ENCODE peak calls at places on chromosomes 3 and 15, in four cellular contexts. H is mammary epithelial cell, Q is NT2/D1, U is astrocyte. B is an unnamed sample.
A peak's percentile ranks its signal among the peaks of the same experiment; 100 is the strongest.

GRCh38 chr3:46629571-46630517 is 17.5 kb downstream of the FAM240A start:
- DNase-seq in U (peak; percentile 61), H (peak; percentile 71), Q (peak; percentile 65), B (peak; percentile 80)

GRCh38 chr3:64685331-64685799 is 2.4 kb downstream of the ADAMTS9 start:
- DNase-seq in Q (no peak), U (peak; percentile 51), H (peak; percentile 39), B (peak; percentile 79)

GRCh38 chr3:156892701-156893100 is 66.5 kb downstream of the LEKR1 start:
- DNase-seq in H (peak; percentile 93), Q (no peak), U (peak; percentile 78), B (peak; percentile 48)

GRCh38 chr3:105639131-105639530 is 229.7 kb downstream of the CBLB start:
- DNase-seq in Q (no peak), U (no peak), H (no peak), B (no peak)

GRCh38 chr3:118991775-118992174 is 42.9 kb downstream of the IGSF11 start:
- DNase-seq in H (no peak), Q (no peak), U (no peak), B (no peak)

GRCh38 chr3:126604691-126605090 is 46.0 kb upstream of the C3orf22 start:
- DNase-seq in U (no peak), H (no peak), Q (no peak), B (no peak)

GRCh38 chr3:159882784-159883779 is 105.6 kb upstream of the IL12A start:
- DNase-seq in U (peak; percentile 89), H (peak; percentile 49), Q (no peak), B (peak; percentile 58)

GRCh38 chr3:39102504-39103323 is 4.7 kb downstream of the GORASP1 start:
- DNase-seq in U (no peak), Q (no peak), H (no peak), B (no peak)

GRCh38 chr3:46913644-46914043 is 36.1 kb downstream of the PTH1R start:
- DNase-seq in H (peak; percentile 81), U (peak; percentile 66), Q (no peak), B (peak; percentile 13)

GRCh38 chr15:51861557-51862350 is 32.3 kb downstream of the TMOD3 start:
- DNase-seq in Q (no peak), H (no peak), U (no peak), B (no peak)

GRCh38 chr3:116561529-116561928 is 116.2 kb upstream of the LSAMP start:
- DNase-seq in H (no peak), Q (no peak), U (no peak), B (no peak)

GRCh38 chr15:74062671-74063070 is 19.7 kb downstream of the GOLGA6A start:
- DNase-seq in U (no peak), Q (no peak), H (no peak), B (no peak)

GRCh38 chr3:17360991-17361390 is 381.4 kb downstream of the TBC1D5 start:
- DNase-seq in H (no peak), Q (no peak), U (no peak), B (peak; percentile 63)

GRCh38 chr15:93173369-93173768 is 84.4 kb upstream of the RGMA start:
- DNase-seq in H (peak; percentile 78), U (peak; percentile 86), Q (no peak), B (no peak)

GRCh38 chr3:119643528-119643927 is 16.9 kb downstream of the POPDC2 start:
- DNase-seq in H (peak; percentile 84), Q (no peak), U (peak; percentile 84), B (peak; percentile 56)

GRCh38 chr15:47756872-47757271 is 39.6 kb downstream of the SEMA6D start:
- DNase-seq in Q (no peak), U (peak; percentile 84), H (peak; percentile 76), B (peak; percentile 66)

GRCh38 chr3:156148946-156149348 is 28.6 kb downstream of the KCNAB1 start:
- DNase-seq in H (no peak), U (peak; percentile 66), Q (no peak), B (peak; percentile 13)

GRCh38 chr15:39124155-39124924 is 456.5 kb upstream of the THBS1 start:
- DNase-seq in H (peak; percentile 60), U (peak; percentile 81), Q (no peak), B (no peak)

GRCh38 chr3:130894130-130894872 is 417 bp downstream of the ATP2C1 start:
- DNase-seq in U (peak; percentile 17), H (no peak), Q (no peak), B (peak; percentile 75)

GRCh38 chr3:5087209-5087608 is 34.9 kb upstream of the ARL8B start:
- DNase-seq in U (no peak), Q (no peak), H (no peak), B (no peak)

GRCh38 chr3:12840591-12841084 is 727 bp downstream of the RPL32 start:
- DNase-seq in H (no peak), U (no peak), Q (no peak), B (no peak)

GRCh38 chr15:32922541-32922940 is 204.7 kb downstream of the GREM1 start:
- DNase-seq in U (no peak), H (no peak), Q (no peak), B (no peak)

GRCh38 chr3:156131799-156132198 is 11.4 kb downstream of the KCNAB1 start:
- DNase-seq in U (no peak), Q (no peak), H (no peak), B (no peak)

GRCh38 chr3:16114930-16115329 is 59.5 kb upstream of the GALNT15 start:
- DNase-seq in Q (no peak), U (no peak), H (no peak), B (no peak)

GRCh38 chr15:41018534-41018933 is 65.3 kb downstream of the CHAC1 start:
- DNase-seq in H (peak; percentile 37), Q (no peak), U (peak; percentile 28), B (no peak)

GRCh38 chr15:40554164-40554530 is 10.7 kb downstream of the CCDC32 start:
- DNase-seq in U (no peak), H (no peak), Q (peak; percentile 54), B (no peak)

GRCh38 chr15:70095387-70096214 is 2.1 kb downstream of the TLE3 start:
- DNase-seq in U (no peak), H (peak; percentile 16), Q (no peak), B (no peak)

GRCh38 chr3:133783762-133784161 is 21.9 kb upstream of the SRPRB start:
- DNase-seq in Q (no peak), U (no peak), H (no peak), B (no peak)

DNA sequence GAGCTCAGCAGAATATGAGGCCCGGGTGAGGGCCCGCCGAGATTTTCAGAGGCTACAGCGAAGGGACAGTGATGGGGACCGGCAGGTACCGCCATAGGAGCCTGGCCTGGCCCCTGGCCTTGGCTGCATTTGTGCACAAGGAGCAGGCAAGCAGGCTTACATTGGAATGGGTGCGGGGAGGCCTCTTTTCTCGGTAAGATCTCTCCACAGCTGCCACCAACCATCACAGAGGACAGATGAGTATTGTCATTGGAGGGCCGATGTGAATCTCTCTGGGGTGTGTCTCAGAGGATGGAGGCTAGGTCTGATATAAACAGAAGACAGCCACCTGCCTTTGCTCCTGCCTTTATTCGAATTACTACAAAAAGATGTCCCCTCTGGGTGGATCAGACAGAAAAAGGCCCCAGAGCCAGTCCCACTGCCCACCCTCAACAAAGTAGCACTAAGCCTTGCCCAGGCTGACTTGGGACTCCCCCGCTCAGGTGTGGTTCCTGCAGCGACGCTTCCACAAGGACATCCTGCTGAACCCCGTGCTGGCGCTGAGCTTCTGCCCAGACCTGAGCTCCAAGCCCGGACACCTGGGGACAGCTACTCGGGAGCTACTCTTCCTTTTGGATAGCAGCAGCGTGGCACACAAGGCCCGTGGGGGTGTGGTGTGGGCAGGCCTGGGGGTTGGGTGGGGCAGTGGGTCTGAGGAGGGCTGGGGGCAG is 5.4 kb downstream of the VWA5B2 start:
- DNase-seq in H (no peak), U (no peak), Q (no peak), B (no peak)
- H3K4me3 ChIP-seq in H (no peak overlapping the region), U (no peak overlapping the region), Q (no peak overlapping the region), B (no peak overlapping the region)

GRCh38 chr15:61011576-61012336 is 217.3 kb downstream of the RORA start:
- DNase-seq in U (no peak), H (no peak), Q (peak; percentile 72), B (no peak)
- H3K9ac ChIP-seq in U (no peak overlapping the region), H (no peak overlapping the region), Q (no peak overlapping the region), B (no peak overlapping the region)

GRCh38 chr15:91946914-91947313 is 93.4 kb downstream of the SLCO3A1 start:
- DNase-seq in U (no peak), Q (no peak), H (no peak), B (no peak)
- H3K4me1 ChIP-seq in U (peaks cover 10% of the 10 kb centered on the region), Q (peaks cover 16% of the 10 kb centered on the region), H (peaks cover 67% of the 10 kb centered on the region), B (peaks cover 39% of the 10 kb centered on the region)

GRCh38 chr3:186931487-186932280 is 1.4 kb downstream of the ST6GAL1 start:
- DNase-seq in H (peak; percentile 61), U (peak; percentile 41), Q (no peak), B (peak; percentile 50)

GRCh38 chr3:186933801-186934200 is 3.5 kb downstream of the ST6GAL1 start:
- DNase-seq in U (no peak), Q (no peak), H (no peak), B (no peak)

GRCh38 chr3:186930143-186930638 is at the start of gene ST6GAL1:
- DNase-seq in H (peak; percentile 58), Q (peak; percentile 87), U (peak; percentile 50), B (peak; percentile 50)

GRCh38 chr3:186930639-186931486 is 537 bp downstream of the ST6GAL1 start:
- DNase-seq in U (peak; percentile 41), Q (peak; percentile 87), H (peak; percentile 57), B (peak; percentile 58)

GRCh38 chr3:186932281-186933181 is 2.2 kb downstream of the ST6GAL1 start:
- DNase-seq in H (peak; percentile 15), U (no peak), Q (no peak), B (no peak)
- H3K4me3 ChIP-seq in H (peak overlapping the region; percentile 89), U (peak overlapping the region; percentile 82), Q (peak overlapping the region; percentile 87), B (peak overlapping the region; percentile 81)

GRCh38 chr3:76943058-76943457 is 96.8 kb upstream of the ROBO2 start:
- DNase-seq in H (no peak), U (peak; percentile 11), Q (no peak), B (no peak)

GRCh38 chr3:76940181-76940770 is 99.6 kb upstream of the ROBO2 start:
- DNase-seq in Q (no peak), H (no peak), U (no peak), B (no peak)

GRCh38 chr3:76943671-76944070 is 96.2 kb upstream of the ROBO2 start:
- DNase-seq in U (no peak), H (no peak), Q (no peak), B (no peak)

GRCh38 chr3:76941376-76941775 is 98.5 kb upstream of the ROBO2 start:
- DNase-seq in U (no peak), Q (no peak), H (no peak), B (no peak)

DNA sequence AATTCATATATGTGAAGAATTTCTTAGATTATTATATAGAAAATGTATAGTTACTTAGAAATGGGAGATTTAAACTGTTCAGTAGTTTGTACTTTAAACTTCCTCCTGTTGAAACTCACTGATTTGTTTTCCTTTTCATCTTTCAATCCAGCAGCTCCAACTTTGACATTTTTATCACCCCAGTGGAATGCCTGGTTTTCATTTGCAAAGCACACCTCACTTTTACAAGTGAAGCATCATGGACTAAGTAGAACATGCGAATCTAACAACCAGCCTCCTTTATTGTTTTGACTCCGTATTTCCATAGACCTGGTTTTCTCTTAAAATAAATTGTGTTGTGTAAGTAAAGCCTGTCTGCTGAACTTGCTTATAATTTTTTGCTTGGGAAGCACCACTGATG is 97.8 kb upstream of the ROBO2 start:
- DNase-seq in H (no peak), Q (no peak), U (no peak), B (no peak)
- H3K9ac ChIP-seq in H (no peak overlapping the region), Q (no peak overlapping the region), U (no peak overlapping the region), B (no peak overlapping the region)

B was measured in adipocyte.